ENCODE peak calls at places on chromosome 2, in five cellular contexts. One of them, this sample, is unnamed.

GRCh38 chr2:128421861-128422311 is 103.2 kb upstream of the HS6ST1 start:
- DNase-seq in GM12878: no peak
- DNase-seq in K562: no peak
- DNase-seq in HepG2: no peak
- DNase-seq in A549: no peak
- DNase-seq in this sample: no peak

GRCh38 chr2:207182916-207183315 is 17.2 kb upstream of the KLF7 start:
- DNase-seq in HepG2: no peak
- DNase-seq in GM12878: no peak
- DNase-seq in K562: no peak
- DNase-seq in A549: no peak
- DNase-seq in this sample: no peak

GRCh38 chr2:177964892-177965291 is 107.7 kb downstream of the PDE11A start:
- DNase-seq in HepG2: no peak
- DNase-seq in K562: no peak
- DNase-seq in GM12878: no peak
- DNase-seq in A549: no peak
- DNase-seq in this sample: no peak

GRCh38 chr2:102442967-102443828 is 20.2 kb downstream of the IL18RAP start:
- DNase-seq in A549: peak; percentile 43
- DNase-seq in K562: peak; percentile 65
- DNase-seq in GM12878: no peak
- DNase-seq in HepG2: peak; percentile 30
- DNase-seq in this sample: peak; percentile 15

GRCh38 chr2:119204525-119204924 is 19.1 kb upstream of the STEAP3 start:
- DNase-seq in GM12878: no peak
- DNase-seq in A549: no peak
- DNase-seq in K562: no peak
- DNase-seq in HepG2: no peak
- DNase-seq in this sample: no peak

GRCh38 chr2:69012310-69013122 is 463 bp upstream of the ANTXR1 start:
- DNase-seq in GM12878: no peak
- DNase-seq in HepG2: peak; percentile 66
- DNase-seq in K562: peak; percentile 60
- DNase-seq in A549: peak; percentile 85
- DNase-seq in this sample: no peak

GRCh38 chr2:239940861-239941570 is 84.1 kb downstream of the NDUFA10 start:
- DNase-seq in A549: no peak
- DNase-seq in K562: no peak
- DNase-seq in GM12878: no peak
- DNase-seq in HepG2: no peak
- DNase-seq in this sample: no peak

GRCh38 chr2:38129987-38130386 is 54.0 kb upstream of the CYP1B1 start:
- DNase-seq in A549: no peak
- DNase-seq in K562: no peak
- DNase-seq in HepG2: no peak
- DNase-seq in GM12878: no peak
- DNase-seq in this sample: no peak

GRCh38 chr2:46803911-46804670 is 111.5 kb downstream of the MCFD2 start:
- DNase-seq in GM12878: no peak
- DNase-seq in K562: no peak
- DNase-seq in A549: peak; percentile 45
- DNase-seq in HepG2: no peak
- DNase-seq in this sample: no peak

GRCh38 chr2:218805627-218806026 is 23.7 kb downstream of the CYP27A1 start:
- DNase-seq in GM12878: peak; percentile 27
- DNase-seq in HepG2: peak; percentile 74
- DNase-seq in K562: no peak
- DNase-seq in A549: no peak
- DNase-seq in this sample: no peak

GRCh38 chr2:223744580-223744979 is 92.8 kb downstream of the AP1S3 start:
- DNase-seq in HepG2: no peak
- DNase-seq in A549: peak; percentile 28
- DNase-seq in K562: peak; percentile 28
- DNase-seq in GM12878: no peak
- DNase-seq in this sample: no peak

GRCh38 chr2:218149865-218150264 is 16.9 kb downstream of the CXCR1 start:
- DNase-seq in HepG2: no peak
- DNase-seq in GM12878: peak; percentile 7
- DNase-seq in A549: no peak
- DNase-seq in K562: no peak
- DNase-seq in this sample: no peak

GRCh38 chr2:111117666-111118454 is 2.9 kb upstream of the BCL2L11 start:
- DNase-seq in A549: peak; percentile 67
- DNase-seq in HepG2: no peak
- DNase-seq in K562: no peak
- DNase-seq in GM12878: no peak
- DNase-seq in this sample: peak; percentile 23

GRCh38 chr2:100271210-100271609 is 51.1 kb downstream of the LONRF2 start:
- DNase-seq in HepG2: no peak
- DNase-seq in A549: no peak
- DNase-seq in K562: no peak
- DNase-seq in GM12878: no peak
- DNase-seq in this sample: no peak

GRCh38 chr2:178279142-178279541 is 84.8 kb downstream of the OSBPL6 start:
- DNase-seq in GM12878: no peak
- DNase-seq in K562: peak; percentile 49
- DNase-seq in A549: peak; percentile 20
- DNase-seq in HepG2: no peak
- DNase-seq in this sample: no peak

GRCh38 chr2:63049291-63050185 is 1.1 kb upstream of the OTX1 start:
- DNase-seq in K562: no peak
- DNase-seq in HepG2: no peak
- DNase-seq in A549: peak; percentile 64
- DNase-seq in GM12878: no peak
- DNase-seq in this sample: peak; percentile 51

GRCh38 chr2:141021109-141021508 is 1109.7 kb downstream of the LRP1B start:
- DNase-seq in HepG2: no peak
- DNase-seq in A549: no peak
- DNase-seq in K562: no peak
- DNase-seq in GM12878: no peak
- DNase-seq in this sample: no peak

GRCh38 chr2:191264647-191265079 is 19.5 kb downstream of the MYO1B start:
- DNase-seq in HepG2: no peak
- DNase-seq in K562: no peak
- DNase-seq in GM12878: no peak
- DNase-seq in A549: no peak
- DNase-seq in this sample: no peak

GRCh38 chr2:37614061-37614802 is 57.2 kb downstream of the CDC42EP3 start:
- DNase-seq in A549: peak; percentile 21
- DNase-seq in K562: no peak
- DNase-seq in HepG2: no peak
- DNase-seq in GM12878: no peak
- DNase-seq in this sample: no peak

GRCh38 chr2:217994776-217995274 is 8.0 kb downstream of the TNS1 start:
- DNase-seq in K562: no peak
- DNase-seq in A549: peak; percentile 33
- DNase-seq in HepG2: no peak
- DNase-seq in GM12878: no peak
- DNase-seq in this sample: no peak

GRCh38 chr2:85862426-85862825 is 26.4 kb downstream of the ST3GAL5 start:
- DNase-seq in K562: no peak
- DNase-seq in A549: no peak
- DNase-seq in GM12878: no peak
- DNase-seq in HepG2: no peak
- DNase-seq in this sample: no peak

GRCh38 chr2:224885836-224886547 is 156.3 kb downstream of the DOCK10 start:
- DNase-seq in GM12878: peak; percentile 37
- DNase-seq in A549: peak; percentile 23
- DNase-seq in HepG2: no peak
- DNase-seq in K562: no peak
- DNase-seq in this sample: no peak

GRCh38 chr2:97673187-97673914 is 3.8 kb downstream of the C2orf92 start:
- DNase-seq in GM12878: no peak
- DNase-seq in A549: no peak
- DNase-seq in HepG2: no peak
- DNase-seq in K562: peak; percentile 81
- DNase-seq in this sample: no peak

GRCh38 chr2:42267530-42267929 is 93.5 kb downstream of the COX7A2L start:
- DNase-seq in GM12878: no peak
- DNase-seq in HepG2: no peak
- DNase-seq in A549: no peak
- DNase-seq in K562: no peak
- DNase-seq in this sample: no peak

GRCh38 chr2:88227446-88227845 is 57.3 kb downstream of the THNSL2 start:
- DNase-seq in K562: no peak
- DNase-seq in HepG2: no peak
- DNase-seq in A549: peak; percentile 7
- DNase-seq in GM12878: no peak
- DNase-seq in this sample: no peak

GRCh38 chr2:18907508-18907907 is 318.1 kb upstream of the NT5C1B start:
- DNase-seq in HepG2: no peak
- DNase-seq in K562: no peak
- DNase-seq in GM12878: no peak
- DNase-seq in A549: no peak
- DNase-seq in this sample: no peak

GRCh38 chr2:227856697-227857096 is 14.7 kb upstream of the DAW1 start:
- DNase-seq in GM12878: no peak
- DNase-seq in HepG2: no peak
- DNase-seq in K562: no peak
- DNase-seq in A549: no peak
- DNase-seq in this sample: no peak

GRCh38 chr2:190533968-190534309 is 583 bp downstream of the NEMP2 start:
- DNase-seq in GM12878: no peak
- DNase-seq in K562: peak; percentile 28
- DNase-seq in A549: no peak
- DNase-seq in HepG2: peak; percentile 79
- DNase-seq in this sample: no peak

GRCh38 chr2:100416397-100416938 is 1.0 kb downstream of the CHST10 start:
- DNase-seq in A549: no peak
- DNase-seq in HepG2: no peak
- DNase-seq in GM12878: no peak
- DNase-seq in K562: peak; percentile 19
- DNase-seq in this sample: no peak

GRCh38 chr2:88810488-88810887 is 119.0 kb downstream of the RPIA start:
- DNase-seq in K562: no peak
- DNase-seq in HepG2: no peak
- DNase-seq in A549: no peak
- DNase-seq in GM12878: no peak
- DNase-seq in this sample: no peak

GRCh38 chr2:183207110-183207509 is 82.9 kb downstream of the NUP35 start:
- DNase-seq in GM12878: no peak
- DNase-seq in K562: peak; percentile 10
- DNase-seq in A549: no peak
- DNase-seq in HepG2: peak; percentile 61
- DNase-seq in this sample: no peak

GRCh38 chr2:231017250-231017636 is 20.1 kb upstream of the C2orf72 start:
- DNase-seq in A549: peak; percentile 14
- DNase-seq in K562: no peak
- DNase-seq in GM12878: no peak
- DNase-seq in HepG2: no peak
- DNase-seq in this sample: no peak

GRCh38 chr2:237873961-237874551 is 14.6 kb downstream of the RAMP1 start:
- DNase-seq in HepG2: no peak
- DNase-seq in K562: no peak
- DNase-seq in GM12878: no peak
- DNase-seq in A549: no peak
- DNase-seq in this sample: no peak

DNA sequence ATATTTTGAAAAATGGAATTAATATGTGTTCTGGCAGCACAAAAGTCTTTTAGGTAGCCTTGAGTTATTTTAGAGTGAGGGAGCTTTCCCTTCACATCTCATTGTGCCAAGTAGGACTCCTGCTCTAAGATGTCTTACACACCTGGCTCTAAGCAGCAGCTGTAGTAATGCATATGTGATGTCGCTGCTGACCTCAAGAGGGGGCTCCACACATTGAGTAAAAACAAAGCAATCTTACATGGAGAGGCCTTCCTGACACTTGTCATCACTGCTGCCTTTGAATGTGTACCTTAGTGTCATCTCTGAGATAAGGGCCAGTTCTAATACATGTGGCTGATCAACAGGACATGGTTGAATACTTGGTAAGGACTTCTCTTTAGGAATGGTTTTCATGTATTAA is 75.8 kb downstream of the ACTR3 start:
- DNase-seq in GM12878: no peak
- DNase-seq in HepG2: peak; percentile 94
- DNase-seq in A549: peak; percentile 72
- DNase-seq in K562: peak; percentile 61
- DNase-seq in this sample: peak; percentile 26
- TF ChIP-seq MAX in GM12878: no peak
- TF ChIP-seq MAX in HepG2: peak; percentile 58
- TF ChIP-seq MAX in A549: no peak
- TF ChIP-seq MAX in K562: no peak
- TF ChIP-seq MAX in this sample: no peak

GRCh38 chr2:166057363-166058169 is 70.3 kb downstream of the SCN1A start:
- DNase-seq in A549: peak; percentile 18
- DNase-seq in K562: peak; percentile 42
- DNase-seq in GM12878: no peak
- DNase-seq in HepG2: peak; percentile 47
- DNase-seq in this sample: no peak
- TF ChIP-seq MAX in A549: no peak
- TF ChIP-seq MAX in K562: no peak
- TF ChIP-seq MAX in GM12878: no peak
- TF ChIP-seq MAX in HepG2: no peak
- TF ChIP-seq MAX in this sample: no peak

DNA sequence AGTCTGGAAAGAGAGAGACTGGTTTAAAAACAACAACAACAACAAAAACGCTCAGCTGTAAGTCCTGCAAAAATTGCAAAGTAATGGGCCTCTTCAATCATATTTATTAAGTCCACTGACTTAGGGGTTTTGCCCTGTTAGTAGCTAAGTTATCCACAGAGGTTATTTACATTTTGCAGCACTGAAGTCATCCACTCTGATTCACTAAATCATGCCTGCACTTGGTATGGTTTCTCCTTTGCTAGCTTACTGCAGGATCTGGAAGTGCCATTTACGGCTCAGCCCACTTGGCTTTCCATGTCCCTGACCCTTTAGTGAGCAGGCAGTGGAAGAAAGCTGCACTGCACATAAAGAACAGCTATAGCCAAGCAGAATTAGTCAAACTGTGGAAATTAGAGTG is 484.4 kb downstream of the NRXN1 start:
- DNase-seq in HepG2: no peak
- DNase-seq in K562: no peak
- DNase-seq in A549: no peak
- DNase-seq in GM12878: no peak
- DNase-seq in this sample: no peak
- TF ChIP-seq MAX in HepG2: no peak
- TF ChIP-seq MAX in K562: no peak
- TF ChIP-seq MAX in A549: no peak
- TF ChIP-seq MAX in GM12878: no peak
- TF ChIP-seq MAX in this sample: no peak

DNA sequence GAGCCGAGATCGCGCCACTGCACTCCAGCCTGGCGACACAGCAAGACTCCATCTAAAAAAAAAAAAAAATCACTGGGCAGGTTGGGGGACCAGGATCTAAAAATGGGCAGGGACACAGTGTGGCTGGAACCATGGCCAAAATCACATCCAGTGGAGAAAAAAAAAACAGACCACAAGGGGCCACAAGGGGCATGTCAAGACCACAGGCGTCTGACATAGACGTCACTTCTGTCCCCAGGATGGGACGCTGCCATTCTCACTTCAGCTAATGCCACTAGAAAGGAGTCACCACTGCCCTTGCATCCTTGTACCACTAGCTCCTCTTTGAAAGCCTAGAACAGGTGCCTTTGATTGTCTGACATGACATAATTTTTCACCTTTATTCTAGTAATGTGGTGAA is 2.5 kb upstream of the POMC start:
- DNase-seq in HepG2: no peak
- DNase-seq in A549: no peak
- DNase-seq in GM12878: no peak
- DNase-seq in K562: peak; percentile 14
- DNase-seq in this sample: no peak
- TF ChIP-seq MAX in HepG2: no peak
- TF ChIP-seq MAX in A549: no peak
- TF ChIP-seq MAX in GM12878: no peak
- TF ChIP-seq MAX in K562: no peak
- TF ChIP-seq MAX in this sample: no peak

This sample was measured in WTC11.